ENCODE peak calls at places on chromosomes 2 and 18, in seven cellular contexts. One of them, this sample, is unnamed.

GRCh38 chr18:3401669-3402620 is 48.0 kb upstream of the TGIF1 start:
- DNase-seq in HEK293T: no peak
- DNase-seq in iPS DF 19.7: no peak
- DNase-seq in activated T-helper 1 cell treated with anti-CD3 and anti-CD28 coated beads, Interleukin-2, amount 50 U/mL, for 16 hours: no peak
- DNase-seq in dorsolateral prefrontal cortex: no peak
- DNase-seq in NCI-H2081: no peak
- DNase-seq in cardiac fibroblast: no peak
- DNase-seq in this sample: no peak

GRCh38 chr2:233349005-233349998 is 5.0 kb upstream of the DGKD start:
- DNase-seq in HEK293T: no peak
- DNase-seq in activated T-helper 1 cell treated with anti-CD3 and anti-CD28 coated beads, Interleukin-2, amount 50 U/mL, for 16 hours: no peak
- DNase-seq in dorsolateral prefrontal cortex: peak
- DNase-seq in cardiac fibroblast: peak
- DNase-seq in iPS DF 19.7: no peak
- DNase-seq in NCI-H2081: peak
- DNase-seq in this sample: peak

GRCh38 chr18:5197461-5197860 is 404 bp upstream of the AKAIN1 start:
- DNase-seq in dorsolateral prefrontal cortex: no peak
- DNase-seq in iPS DF 19.7: no peak
- DNase-seq in activated T-helper 1 cell treated with anti-CD3 and anti-CD28 coated beads, Interleukin-2, amount 50 U/mL, for 16 hours: no peak
- DNase-seq in HEK293T: no peak
- DNase-seq in NCI-H2081: no peak
- DNase-seq in cardiac fibroblast: no peak
- DNase-seq in this sample: no peak

GRCh38 chr2:42865884-42866861 is 73.8 kb upstream of the HAAO start:
- DNase-seq in NCI-H2081: no peak
- DNase-seq in HEK293T: no peak
- DNase-seq in cardiac fibroblast: peak
- DNase-seq in activated T-helper 1 cell treated with anti-CD3 and anti-CD28 coated beads, Interleukin-2, amount 50 U/mL, for 16 hours: no peak
- DNase-seq in iPS DF 19.7: no peak
- DNase-seq in dorsolateral prefrontal cortex: no peak
- DNase-seq in this sample: peak

GRCh38 chr2:19649785-19650380 is 251.9 kb downstream of the TTC32 start:
- DNase-seq in activated T-helper 1 cell treated with anti-CD3 and anti-CD28 coated beads, Interleukin-2, amount 50 U/mL, for 16 hours: no peak
- DNase-seq in HEK293T: no peak
- DNase-seq in iPS DF 19.7: no peak
- DNase-seq in dorsolateral prefrontal cortex: no peak
- DNase-seq in cardiac fibroblast: peak
- DNase-seq in NCI-H2081: no peak
- DNase-seq in this sample: no peak

GRCh38 chr2:236536727-236537398 is 32.8 kb upstream of the ACKR3 start:
- DNase-seq in NCI-H2081: no peak
- DNase-seq in activated T-helper 1 cell treated with anti-CD3 and anti-CD28 coated beads, Interleukin-2, amount 50 U/mL, for 16 hours: peak
- DNase-seq in dorsolateral prefrontal cortex: no peak
- DNase-seq in iPS DF 19.7: no peak
- DNase-seq in HEK293T: no peak
- DNase-seq in cardiac fibroblast: no peak
- DNase-seq in this sample: no peak

GRCh38 chr18:52992041-52992440 is 652.0 kb downstream of the DCC start:
- DNase-seq in HEK293T: no peak
- DNase-seq in dorsolateral prefrontal cortex: no peak
- DNase-seq in iPS DF 19.7: peak
- DNase-seq in NCI-H2081: peak
- DNase-seq in cardiac fibroblast: no peak
- DNase-seq in activated T-helper 1 cell treated with anti-CD3 and anti-CD28 coated beads, Interleukin-2, amount 50 U/mL, for 16 hours: no peak
- DNase-seq in this sample: no peak

GRCh38 chr18:45619062-45619825 is 4.0 kb downstream of the SLC14A2 start:
- DNase-seq in iPS DF 19.7: no peak
- DNase-seq in NCI-H2081: no peak
- DNase-seq in cardiac fibroblast: peak
- DNase-seq in HEK293T: no peak
- DNase-seq in dorsolateral prefrontal cortex: no peak
- DNase-seq in activated T-helper 1 cell treated with anti-CD3 and anti-CD28 coated beads, Interleukin-2, amount 50 U/mL, for 16 hours: no peak
- DNase-seq in this sample: peak

GRCh38 chr2:205734436-205734835 is 52.1 kb downstream of the NRP2 start:
- DNase-seq in cardiac fibroblast: peak
- DNase-seq in HEK293T: no peak
- DNase-seq in dorsolateral prefrontal cortex: no peak
- DNase-seq in iPS DF 19.7: no peak
- DNase-seq in activated T-helper 1 cell treated with anti-CD3 and anti-CD28 coated beads, Interleukin-2, amount 50 U/mL, for 16 hours: no peak
- DNase-seq in NCI-H2081: no peak
- DNase-seq in this sample: no peak

GRCh38 chr2:204776781-204777559 is 231.7 kb downstream of the PARD3B start:
- DNase-seq in cardiac fibroblast: peak
- DNase-seq in activated T-helper 1 cell treated with anti-CD3 and anti-CD28 coated beads, Interleukin-2, amount 50 U/mL, for 16 hours: no peak
- DNase-seq in NCI-H2081: no peak
- DNase-seq in dorsolateral prefrontal cortex: no peak
- DNase-seq in iPS DF 19.7: no peak
- DNase-seq in HEK293T: no peak
- DNase-seq in this sample: no peak

GRCh38 chr2:233386382-233387041 is 32.2 kb downstream of the DGKD start:
- DNase-seq in activated T-helper 1 cell treated with anti-CD3 and anti-CD28 coated beads, Interleukin-2, amount 50 U/mL, for 16 hours: no peak
- DNase-seq in iPS DF 19.7: no peak
- DNase-seq in cardiac fibroblast: peak
- DNase-seq in dorsolateral prefrontal cortex: no peak
- DNase-seq in NCI-H2081: no peak
- DNase-seq in HEK293T: no peak
- DNase-seq in this sample: no peak

GRCh38 chr18:44763327-44763726 is 82.6 kb downstream of the SETBP1 start:
- DNase-seq in HEK293T: no peak
- DNase-seq in iPS DF 19.7: no peak
- DNase-seq in activated T-helper 1 cell treated with anti-CD3 and anti-CD28 coated beads, Interleukin-2, amount 50 U/mL, for 16 hours: no peak
- DNase-seq in dorsolateral prefrontal cortex: no peak
- DNase-seq in NCI-H2081: no peak
- DNase-seq in cardiac fibroblast: no peak
- DNase-seq in this sample: no peak

GRCh38 chr2:9179572-9180201 is 26.9 kb upstream of the ASAP2 start:
- DNase-seq in HEK293T: no peak
- DNase-seq in iPS DF 19.7: no peak
- DNase-seq in activated T-helper 1 cell treated with anti-CD3 and anti-CD28 coated beads, Interleukin-2, amount 50 U/mL, for 16 hours: no peak
- DNase-seq in NCI-H2081: no peak
- DNase-seq in dorsolateral prefrontal cortex: no peak
- DNase-seq in cardiac fibroblast: peak
- DNase-seq in this sample: no peak

GRCh38 chr2:68031546-68032160 is 31.2 kb downstream of the C1D start:
- DNase-seq in cardiac fibroblast: peak
- DNase-seq in NCI-H2081: peak
- DNase-seq in activated T-helper 1 cell treated with anti-CD3 and anti-CD28 coated beads, Interleukin-2, amount 50 U/mL, for 16 hours: no peak
- DNase-seq in HEK293T: peak
- DNase-seq in iPS DF 19.7: no peak
- DNase-seq in dorsolateral prefrontal cortex: no peak
- DNase-seq in this sample: no peak

GRCh38 chr2:168338292-168338691 is 90.9 kb upstream of the STK39 start:
- DNase-seq in activated T-helper 1 cell treated with anti-CD3 and anti-CD28 coated beads, Interleukin-2, amount 50 U/mL, for 16 hours: no peak
- DNase-seq in cardiac fibroblast: no peak
- DNase-seq in HEK293T: no peak
- DNase-seq in dorsolateral prefrontal cortex: no peak
- DNase-seq in NCI-H2081: no peak
- DNase-seq in iPS DF 19.7: no peak
- DNase-seq in this sample: no peak

GRCh38 chr2:36371070-36371962 is 15.7 kb downstream of the CRIM1 start:
- DNase-seq in NCI-H2081: no peak
- DNase-seq in iPS DF 19.7: no peak
- DNase-seq in dorsolateral prefrontal cortex: no peak
- DNase-seq in HEK293T: no peak
- DNase-seq in cardiac fibroblast: peak
- DNase-seq in activated T-helper 1 cell treated with anti-CD3 and anti-CD28 coated beads, Interleukin-2, amount 50 U/mL, for 16 hours: no peak
- DNase-seq in this sample: no peak

GRCh38 chr2:187982668-187983067 is 309.0 kb upstream of the GULP1 start:
- DNase-seq in HEK293T: no peak
- DNase-seq in dorsolateral prefrontal cortex: no peak
- DNase-seq in cardiac fibroblast: peak
- DNase-seq in NCI-H2081: no peak
- DNase-seq in activated T-helper 1 cell treated with anti-CD3 and anti-CD28 coated beads, Interleukin-2, amount 50 U/mL, for 16 hours: no peak
- DNase-seq in iPS DF 19.7: no peak
- DNase-seq in this sample: no peak

GRCh38 chr2:230793573-230794359 is 71.0 kb upstream of the ITM2C start:
- DNase-seq in cardiac fibroblast: peak
- DNase-seq in activated T-helper 1 cell treated with anti-CD3 and anti-CD28 coated beads, Interleukin-2, amount 50 U/mL, for 16 hours: peak
- DNase-seq in dorsolateral prefrontal cortex: peak
- DNase-seq in HEK293T: no peak
- DNase-seq in NCI-H2081: no peak
- DNase-seq in iPS DF 19.7: no peak
- DNase-seq in this sample: peak

GRCh38 chr2:152740743-152741328 is 22.4 kb downstream of the ARL6IP6 start:
- DNase-seq in HEK293T: peak
- DNase-seq in cardiac fibroblast: peak
- DNase-seq in activated T-helper 1 cell treated with anti-CD3 and anti-CD28 coated beads, Interleukin-2, amount 50 U/mL, for 16 hours: no peak
- DNase-seq in NCI-H2081: peak
- DNase-seq in dorsolateral prefrontal cortex: no peak
- DNase-seq in iPS DF 19.7: no peak
- DNase-seq in this sample: no peak

GRCh38 chr2:224165901-224166319 is 126.8 kb upstream of the SERPINE2 start:
- DNase-seq in NCI-H2081: no peak
- DNase-seq in HEK293T: no peak
- DNase-seq in iPS DF 19.7: no peak
- DNase-seq in activated T-helper 1 cell treated with anti-CD3 and anti-CD28 coated beads, Interleukin-2, amount 50 U/mL, for 16 hours: no peak
- DNase-seq in dorsolateral prefrontal cortex: no peak
- DNase-seq in cardiac fibroblast: no peak
- DNase-seq in this sample: no peak

GRCh38 chr2:12605936-12606335 is 110.8 kb upstream of the TRIB2 start:
- DNase-seq in HEK293T: no peak
- DNase-seq in activated T-helper 1 cell treated with anti-CD3 and anti-CD28 coated beads, Interleukin-2, amount 50 U/mL, for 16 hours: no peak
- DNase-seq in cardiac fibroblast: peak
- DNase-seq in dorsolateral prefrontal cortex: no peak
- DNase-seq in NCI-H2081: no peak
- DNase-seq in iPS DF 19.7: no peak
- DNase-seq in this sample: no peak

GRCh38 chr2:231191896-231192872 is 6.2 kb upstream of the ARMC9 start:
- DNase-seq in HEK293T: peak
- DNase-seq in NCI-H2081: peak
- DNase-seq in dorsolateral prefrontal cortex: no peak
- DNase-seq in iPS DF 19.7: no peak
- DNase-seq in activated T-helper 1 cell treated with anti-CD3 and anti-CD28 coated beads, Interleukin-2, amount 50 U/mL, for 16 hours: no peak
- DNase-seq in cardiac fibroblast: peak
- DNase-seq in this sample: peak

GRCh38 chr18:26655010-26655613 is 106.8 kb upstream of the KCTD1 start:
- DNase-seq in NCI-H2081: peak
- DNase-seq in dorsolateral prefrontal cortex: no peak
- DNase-seq in activated T-helper 1 cell treated with anti-CD3 and anti-CD28 coated beads, Interleukin-2, amount 50 U/mL, for 16 hours: no peak
- DNase-seq in cardiac fibroblast: peak
- DNase-seq in HEK293T: no peak
- DNase-seq in iPS DF 19.7: no peak
- DNase-seq in this sample: no peak

GRCh38 chr18:58723810-58724602 is 52.7 kb downstream of the MALT1 start:
- DNase-seq in iPS DF 19.7: no peak
- DNase-seq in cardiac fibroblast: peak
- DNase-seq in NCI-H2081: no peak
- DNase-seq in dorsolateral prefrontal cortex: no peak
- DNase-seq in activated T-helper 1 cell treated with anti-CD3 and anti-CD28 coated beads, Interleukin-2, amount 50 U/mL, for 16 hours: no peak
- DNase-seq in HEK293T: no peak
- DNase-seq in this sample: no peak

GRCh38 chr18:41939326-41939725 is 15.7 kb upstream of the PIK3C3 start:
- DNase-seq in activated T-helper 1 cell treated with anti-CD3 and anti-CD28 coated beads, Interleukin-2, amount 50 U/mL, for 16 hours: no peak
- DNase-seq in dorsolateral prefrontal cortex: no peak
- DNase-seq in HEK293T: no peak
- DNase-seq in cardiac fibroblast: peak
- DNase-seq in iPS DF 19.7: no peak
- DNase-seq in NCI-H2081: no peak
- DNase-seq in this sample: no peak

GRCh38 chr2:222671259-222672067 is at the start of gene MOGAT1:
- DNase-seq in activated T-helper 1 cell treated with anti-CD3 and anti-CD28 coated beads, Interleukin-2, amount 50 U/mL, for 16 hours: no peak
- DNase-seq in cardiac fibroblast: peak
- DNase-seq in HEK293T: no peak
- DNase-seq in NCI-H2081: peak
- DNase-seq in dorsolateral prefrontal cortex: no peak
- DNase-seq in iPS DF 19.7: no peak
- DNase-seq in this sample: peak

GRCh38 chr2:101360229-101360628 is 27.1 kb downstream of the CREG2 start:
- DNase-seq in activated T-helper 1 cell treated with anti-CD3 and anti-CD28 coated beads, Interleukin-2, amount 50 U/mL, for 16 hours: no peak
- DNase-seq in iPS DF 19.7: no peak
- DNase-seq in HEK293T: no peak
- DNase-seq in NCI-H2081: no peak
- DNase-seq in dorsolateral prefrontal cortex: no peak
- DNase-seq in cardiac fibroblast: no peak
- DNase-seq in this sample: no peak

GRCh38 chr2:96400049-96401000 is 64.8 kb downstream of the NCAPH start:
- DNase-seq in cardiac fibroblast: no peak
- DNase-seq in activated T-helper 1 cell treated with anti-CD3 and anti-CD28 coated beads, Interleukin-2, amount 50 U/mL, for 16 hours: no peak
- DNase-seq in dorsolateral prefrontal cortex: no peak
- DNase-seq in NCI-H2081: no peak
- DNase-seq in iPS DF 19.7: no peak
- DNase-seq in HEK293T: no peak
- DNase-seq in this sample: no peak

GRCh38 chr2:121483021-121483420 is 47.7 kb upstream of the RNU4ATAC start:
- DNase-seq in cardiac fibroblast: peak
- DNase-seq in activated T-helper 1 cell treated with anti-CD3 and anti-CD28 coated beads, Interleukin-2, amount 50 U/mL, for 16 hours: no peak
- DNase-seq in HEK293T: no peak
- DNase-seq in NCI-H2081: no peak
- DNase-seq in dorsolateral prefrontal cortex: no peak
- DNase-seq in iPS DF 19.7: no peak
- DNase-seq in this sample: no peak